ENCODE peak calls at places on chromosomes 1 and 21, in four cellular contexts. I, B, Y and C are unnamed samples.
A peak's percentile ranks its signal among the peaks of the same experiment; 100 is the strongest.

GRCh38 chr1:200033511-200034261 is 6.2 kb downstream of the NR5A2 start:
- DNase-seq in I (no peak), B (peak; percentile 63), Y (no peak), C (no peak)

GRCh38 chr21:41612674-41613250 is 104.8 kb upstream of the TMPRSS2 start:
- DNase-seq in I (peak; percentile 97), B (peak; percentile 78), Y (peak; percentile 65), C (peak; percentile 93)

GRCh38 chr1:45945426-45945825 is 142.0 kb downstream of the MAST2 start:
- DNase-seq in I (no peak), B (no peak), Y (no peak), C (no peak)

GRCh38 chr1:235669277-235669676 is 19.7 kb upstream of the GNG4 start:
- DNase-seq in I (no peak), B (no peak), Y (no peak), C (no peak)

GRCh38 chr21:43792406-43792805 is 3.0 kb downstream of the RRP1 start:
- DNase-seq in I (no peak), B (no peak), Y (no peak), C (no peak)

GRCh38 chr1:38235705-38236104 is 189.1 kb upstream of the POU3F1 start:
- DNase-seq in I (no peak), B (no peak), Y (no peak), C (no peak)

GRCh38 chr1:230112131-230112701 is 45.2 kb downstream of the GALNT2 start:
- DNase-seq in I (no peak), B (peak; percentile 48), Y (no peak), C (no peak)

GRCh38 chr1:184494929-184495328 is 108.1 kb downstream of the C1orf21 start:
- DNase-seq in I (no peak), B (no peak), Y (no peak), C (no peak)

GRCh38 chr1:230577537-230577936 is 64.7 kb upstream of the COG2 start:
- DNase-seq in I (no peak), B (no peak), Y (no peak), C (no peak)

GRCh38 chr1:207418336-207418735 is 35.8 kb upstream of the CR2 start:
- DNase-seq in I (no peak), B (no peak), Y (no peak), C (no peak)

GRCh38 chr1:203075249-203076030 is 10.4 kb downstream of the MYOG start:
- DNase-seq in I (no peak), B (peak; percentile 58), Y (no peak), C (no peak)

GRCh38 chr1:192726820-192727504 is 81.9 kb upstream of the RGS2 start:
- DNase-seq in I (no peak), B (no peak), Y (no peak), C (no peak)

GRCh38 chr21:15718709-15719108 is 11.1 kb upstream of the USP25 start:
- DNase-seq in I (no peak), B (no peak), Y (no peak), C (no peak)

GRCh38 chr1:40530735-40531380 is 579 bp upstream of the ZNF684 start:
- DNase-seq in I (no peak), B (peak; percentile 19), Y (no peak), C (no peak)

GRCh38 chr1:186073697-186074096 is 301.4 kb downstream of the TPR start:
- DNase-seq in I (no peak), B (no peak), Y (no peak), C (no peak)

GRCh38 chr1:204417231-204417997 is 5.8 kb upstream of the PPP1R15B start:
- DNase-seq in I (peak; percentile 96), B (no peak), Y (peak; percentile 53), C (peak; percentile 88)

GRCh38 chr1:3907031-3907534 is 7.0 kb upstream of the C1orf174 start:
- DNase-seq in I (no peak), B (peak; percentile 34), Y (peak; percentile 44), C (no peak)

GRCh38 chr1:200558866-200559459 is 61.6 kb downstream of the KIF14 start:
- DNase-seq in I (peak; percentile 43), B (peak; percentile 59), Y (no peak), C (no peak)

GRCh38 chr1:64975127-64975526 is 8.8 kb upstream of the JAK1 start:
- DNase-seq in I (no peak), B (no peak), Y (no peak), C (no peak)
- H3K4me3 ChIP-seq in I (no peak overlapping the region), B (no peak overlapping the region), Y (no peak overlapping the region), C (no peak overlapping the region)

GRCh38 chr1:164803366-164803765 is 244.4 kb downstream of the PBX1 start:
- DNase-seq in I (no peak), B (no peak), Y (no peak), C (no peak)
- H3K36me3 ChIP-seq in I (peaks cover 5% of the 10 kb centered on the region), B (peaks cover 13% of the 10 kb centered on the region), Y (peaks cover 31% of the 10 kb centered on the region), C (no peaks in the 10 kb centered on the region)

GRCh38 chr1:214296860-214297699 is 16.1 kb downstream of the SMYD2 start:
- DNase-seq in I (peak; percentile 94), B (peak; percentile 70), Y (no peak), C (no peak)
- H3K4me3 ChIP-seq in I (no peak overlapping the region), B (no peak overlapping the region), Y (no peak overlapping the region), C (no peak overlapping the region)

GRCh38 chr1:64841330-64842065 is 96.6 kb downstream of the RAVER2 start:
- DNase-seq in I (peak; percentile 53), B (no peak), Y (no peak), C (no peak)
- H3K36me3 ChIP-seq in I (peaks cover 25% of the 10 kb centered on the region), B (no peaks in the 10 kb centered on the region), Y (peaks cover 96% of the 10 kb centered on the region), C (peaks cover 14% of the 10 kb centered on the region)

DNA sequence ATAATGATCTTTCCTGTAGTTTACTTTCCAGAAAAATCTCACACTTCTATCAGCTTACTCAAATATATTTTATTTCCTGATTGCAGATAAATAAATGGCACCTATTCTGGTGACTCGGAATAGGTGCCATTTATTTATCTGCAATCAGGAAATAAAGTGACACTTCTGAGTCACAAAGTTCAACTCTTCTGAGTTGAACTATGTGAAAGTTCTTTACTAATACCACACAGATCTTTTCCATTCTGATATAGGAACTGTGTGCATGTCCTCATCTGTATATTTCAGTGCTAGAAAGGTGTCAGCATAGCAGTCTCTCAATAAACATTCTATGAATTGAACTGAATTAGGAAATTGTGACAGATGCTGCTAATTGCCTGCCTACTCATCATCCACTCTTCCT is 4.9 kb upstream of the VCAM1 start:
- DNase-seq in I (peak; percentile 90), B (no peak), Y (no peak), C (no peak)
- H3K4me3 ChIP-seq in I (peak overlapping the region; percentile 8), B (no peak overlapping the region), Y (no peak overlapping the region), C (no peak overlapping the region)

DNA sequence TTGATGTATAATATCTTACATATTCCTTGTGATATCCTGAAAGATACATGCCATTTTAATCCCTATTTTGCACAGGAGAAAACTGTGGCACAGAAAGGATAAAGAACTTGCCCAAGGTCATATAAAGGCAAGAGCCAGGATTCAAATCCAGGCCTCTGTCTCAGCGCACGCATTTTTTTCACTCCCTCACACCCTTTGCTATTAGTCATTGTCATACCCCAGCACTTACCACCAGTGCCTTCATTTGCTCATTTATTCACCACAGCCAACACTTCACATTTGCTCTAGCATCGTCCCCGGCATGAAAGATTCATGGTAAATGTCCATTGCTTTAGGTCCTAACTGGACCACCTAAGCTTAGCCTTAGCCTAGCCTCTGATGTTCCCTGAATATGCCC is 14.2 kb downstream of the ALX3 start:
- DNase-seq in I (no peak), B (no peak), Y (no peak), C (no peak)
- H3K36me3 ChIP-seq in I (peaks cover 53% of the 10 kb centered on the region), B (peaks cover 28% of the 10 kb centered on the region), Y (peaks cover 77% of the 10 kb centered on the region), C (peaks cover 6% of the 10 kb centered on the region)